ENCODE peak calls at places on chromosome 12, in six cellular contexts. E is EL; J is stimulated activated CD8-positive, alpha-beta memory T cell treated with anti-CD3 and anti-CD28 coated beads, Interleukin-2, amount 100 ng/mL, for 48 hours; X is K562; B is erythroblast; I is central memory CD8-positive, alpha-beta T cell. T is an unnamed sample.

GRCh38 chr12:92041742-92042141 is 103.9 kb downstream of the BTG1 start:
- DNase-seq in E (peak; percentile 18), J (no peak), X (no peak), B (no peak), I (no peak), T (no peak)

GRCh38 chr12:2264622-2265306 is 212.0 kb downstream of the CACNA1C start:
- DNase-seq in E (peak; percentile 99), J (no peak), X (no peak), B (no peak), I (no peak), T (no peak)

GRCh38 chr12:89760783-89761182 is 52.1 kb upstream of the ATP2B1 start:
- DNase-seq in E (no peak), J (no peak), X (no peak), B (no peak), I (no peak), T (peak; percentile 85)

GRCh38 chr12:55718020-55718419 is 2.2 kb upstream of the RDH5 start:
- DNase-seq in E (peak; percentile 46), J (no peak), X (no peak), B (no peak), I (no peak), T (no peak)

GRCh38 chr12:116687888-116688287 is 50.0 kb downstream of the SPRING1 start:
- DNase-seq in E (peak; percentile 20), J (peak; percentile 20), X (peak; percentile 60), B (peak; percentile 59), I (no peak), T (peak; percentile 57)

GRCh38 chr12:101884174-101884573 is 6.8 kb downstream of the DRAM1 start:
- DNase-seq in E (no peak), J (no peak), X (no peak), B (no peak), I (no peak), T (no peak)

GRCh38 chr12:68113644-68114043 is 45.9 kb downstream of the IFNG start:
- DNase-seq in E (no peak), J (peak; percentile 45), X (peak; percentile 30), B (peak; percentile 35), I (peak; percentile 25), T (peak; percentile 30)

GRCh38 chr12:62044450-62044849 is 215.8 kb upstream of the USP15 start:
- DNase-seq in E (no peak), J (no peak), X (no peak), B (no peak), I (no peak), T (no peak)

GRCh38 chr12:104426926-104427546 is 29.7 kb upstream of the CHST11 start:
- DNase-seq in E (peak; percentile 75), J (no peak), X (no peak), B (no peak), I (no peak), T (no peak)

GRCh38 chr12:105562727-105563072 is 232.2 kb downstream of the C12orf75 start:
- DNase-seq in E (no peak), J (no peak), X (no peak), B (no peak), I (no peak), T (no peak)

GRCh38 chr12:94186461-94187237 is 38.3 kb downstream of the PLXNC1 start:
- DNase-seq in E (peak; percentile 67), J (no peak), X (no peak), B (no peak), I (no peak), T (no peak)

GRCh38 chr12:80491176-80491575 is 47.1 kb downstream of the PTPRQ start:
- DNase-seq in E (no peak), J (no peak), X (no peak), B (no peak), I (no peak), T (no peak)

GRCh38 chr12:89947437-89948265 is 239.0 kb upstream of the ATP2B1 start:
- DNase-seq in E (peak; percentile 89), J (no peak), X (no peak), B (peak; percentile 5), I (no peak), T (no peak)

GRCh38 chr12:46933947-46934346 is 108.2 kb upstream of the SLC38A4 start:
- DNase-seq in E (peak; percentile 62), J (no peak), X (peak; percentile 15), B (peak; percentile 39), I (no peak), T (peak; percentile 73)

GRCh38 chr12:44379827-44380226 is 496.3 kb downstream of the NELL2 start:
- DNase-seq in E (no peak), J (no peak), X (no peak), B (no peak), I (no peak), T (no peak)

GRCh38 chr12:65495233-65495632 is 216.8 kb downstream of the MSRB3 start:
- DNase-seq in E (peak; percentile 96), J (no peak), X (no peak), B (no peak), I (no peak), T (no peak)

GRCh38 chr12:109020136-109020535 is 732 bp downstream of the SVOP start:
- DNase-seq in E (no peak), J (no peak), X (no peak), B (no peak), I (no peak), T (no peak)

GRCh38 chr12:56115329-56115728 is 1.1 kb upstream of the RPL41 start:
- DNase-seq in E (peak; percentile 48), J (no peak), X (no peak), B (no peak), I (no peak), T (peak; percentile 40)

GRCh38 chr12:121576851-121577391 is 3.9 kb downstream of the KDM2B start:
- DNase-seq in E (peak; percentile 95), J (no peak), X (peak; percentile 28), B (no peak), I (no peak), T (peak; percentile 54)

GRCh38 chr12:90959538-90960139 is 4.7 kb upstream of the CCER1 start:
- DNase-seq in E (peak; percentile 56), J (no peak), X (peak; percentile 50), B (peak; percentile 59), I (no peak), T (peak; percentile 69)

GRCh38 chr12:2244013-2244861 is 191.4 kb downstream of the CACNA1C start:
- DNase-seq in E (peak; percentile 95), J (no peak), X (no peak), B (no peak), I (no peak), T (no peak)

GRCh38 chr12:6829532-6830220 is 1.5 kb downstream of the P3H3 start:
- DNase-seq in E (peak; percentile 62), J (no peak), X (peak; percentile 31), B (no peak), I (no peak), T (no peak)

GRCh38 chr12:92538970-92539749 is 163.6 kb upstream of the PLEKHG7 start:
- DNase-seq in E (peak; percentile 58), J (no peak), X (peak; percentile 55), B (no peak), I (no peak), T (peak; percentile 21)

GRCh38 chr12:79121486-79121885 is 256.9 kb downstream of the SYT1 start:
- DNase-seq in E (peak; percentile 3), J (no peak), X (no peak), B (peak; percentile 3), I (no peak), T (peak; percentile 11)

GRCh38 chr12:126157575-126157966 is 1092.3 kb downstream of the AACS start:
- DNase-seq in E (no peak), J (no peak), X (no peak), B (no peak), I (no peak), T (no peak)

GRCh38 chr12:124872068-124872719 is 8.5 kb upstream of the SCARB1 start:
- DNase-seq in E (no peak), J (no peak), X (no peak), B (no peak), I (no peak), T (no peak)

GRCh38 chr12:62006076-62006732 is 254.0 kb upstream of the USP15 start:
- DNase-seq in E (peak; percentile 29), J (no peak), X (peak; percentile 49), B (peak; percentile 68), I (no peak), T (peak; percentile 67)

GRCh38 chr12:71007736-71008449 is 87.4 kb upstream of the PTPRR start:
- DNase-seq in E (no peak), J (no peak), X (no peak), B (no peak), I (no peak), T (no peak)

GRCh38 chr12:43937947-43938346 is 102.1 kb downstream of the TMEM117 start:
- DNase-seq in E (peak; percentile 9), J (no peak), X (peak; percentile 22), B (peak; percentile 9), I (no peak), T (peak; percentile 34)

GRCh38 chr12:75917704-75918103 is 113.9 kb downstream of the PHLDA1 start:
- DNase-seq in E (no peak), J (no peak), X (no peak), B (no peak), I (no peak), T (no peak)

GRCh38 chr12:15532364-15532977 is 210.2 kb downstream of the PTPRO start:
- DNase-seq in E (peak; percentile 79), J (no peak), X (peak; percentile 21), B (peak; percentile 70), I (no peak), T (peak; percentile 89)

GRCh38 chr12:42961395-42961794 is 371.8 kb upstream of the PRICKLE1 start:
- DNase-seq in E (peak; percentile 94), J (no peak), X (no peak), B (no peak), I (no peak), T (no peak)

GRCh38 chr12:6551063-6551461 is 4.8 kb downstream of the IFFO1 start:
- DNase-seq in E (no peak), J (no peak), X (no peak), B (no peak), I (no peak), T (no peak)

GRCh38 chr12:56221233-56221756 is 427 bp downstream of the RNF41 start:
- DNase-seq in E (peak; percentile 82), J (no peak), X (peak; percentile 27), B (peak; percentile 75), I (no peak), T (peak; percentile 58)

GRCh38 chr12:74897425-74898211 is 312.0 kb downstream of the KCNC2 start:
- DNase-seq in E (no peak), J (no peak), X (no peak), B (no peak), I (no peak), T (peak; percentile 15)